ENCODE peak calls at places on chromosome 18, in four cellular contexts. E is lower lobe of right lung, W is heart left ventricle, H is HFFc6. P is an unnamed sample.

GRCh38 chr18:76524900-76525698 is 30.1 kb upstream of the ZNF516 start:
- DNase-seq in E (no peak), W (no peak), H (peak; percentile 81), P (peak; percentile 80)

GRCh38 chr18:37364237-37364636 is 201.4 kb downstream of the CELF4 start:
- DNase-seq in E (peak; percentile 88), W (peak; percentile 78), H (no peak), P (no peak)

GRCh38 chr18:72692086-72692485 is 147.9 kb upstream of the CBLN2 start:
- DNase-seq in E (no peak), W (no peak), H (no peak), P (no peak)

GRCh38 chr18:65439184-65439583 is 311.6 kb upstream of the CDH7 start:
- DNase-seq in E (no peak), W (no peak), H (no peak), P (no peak)

GRCh38 chr18:10076502-10077030 is 162.8 kb downstream of the VAPA start:
- DNase-seq in E (no peak), W (no peak), H (no peak), P (no peak)

GRCh38 chr18:46414863-46415262 is 242.2 kb downstream of the LOXHD1 start:
- DNase-seq in E (no peak), W (no peak), H (no peak), P (no peak)

GRCh38 chr18:34522627-34523026 is 187.5 kb upstream of the DTNA start:
- DNase-seq in E (no peak), W (peak; percentile 30), H (no peak), P (peak; percentile 0)

GRCh38 chr18:3481696-3482210 is 31.8 kb downstream of the TGIF1 start:
- DNase-seq in E (no peak), W (no peak), H (no peak), P (peak; percentile 69)

GRCh38 chr18:71105078-71105819 is 816.4 kb downstream of the SOCS6 start:
- DNase-seq in E (no peak), W (no peak), H (no peak), P (peak; percentile 75)

GRCh38 chr18:42736074-42736473 is 379.4 kb downstream of the RIT2 start:
- DNase-seq in E (no peak), W (no peak), H (no peak), P (no peak)

GRCh38 chr18:63155169-63155852 is 164.3 kb downstream of the BCL2 start:
- DNase-seq in E (peak; percentile 72), W (peak; percentile 58), H (no peak), P (peak; percentile 31)

GRCh38 chr18:74331404-74331803 is 15.8 kb downstream of the C18orf63 start:
- DNase-seq in E (no peak), W (no peak), H (peak; percentile 59), P (peak; percentile 74)

GRCh38 chr18:46426311-46427047 is 230.5 kb downstream of the LOXHD1 start:
- DNase-seq in E (no peak), W (no peak), H (no peak), P (no peak)

GRCh38 chr18:79402977-79403722 is 7.4 kb downstream of the NFATC1 start:
- DNase-seq in E (peak; percentile 78), W (peak; percentile 85), H (no peak), P (peak; percentile 47)

GRCh38 chr18:55974521-55974920 is 386.5 kb upstream of the TCF4 start:
- DNase-seq in E (no peak), W (no peak), H (no peak), P (no peak)
- TF ChIP-seq CTCF in E (no peak), W (no peak), H (no peak), P (no peak)

DNA sequence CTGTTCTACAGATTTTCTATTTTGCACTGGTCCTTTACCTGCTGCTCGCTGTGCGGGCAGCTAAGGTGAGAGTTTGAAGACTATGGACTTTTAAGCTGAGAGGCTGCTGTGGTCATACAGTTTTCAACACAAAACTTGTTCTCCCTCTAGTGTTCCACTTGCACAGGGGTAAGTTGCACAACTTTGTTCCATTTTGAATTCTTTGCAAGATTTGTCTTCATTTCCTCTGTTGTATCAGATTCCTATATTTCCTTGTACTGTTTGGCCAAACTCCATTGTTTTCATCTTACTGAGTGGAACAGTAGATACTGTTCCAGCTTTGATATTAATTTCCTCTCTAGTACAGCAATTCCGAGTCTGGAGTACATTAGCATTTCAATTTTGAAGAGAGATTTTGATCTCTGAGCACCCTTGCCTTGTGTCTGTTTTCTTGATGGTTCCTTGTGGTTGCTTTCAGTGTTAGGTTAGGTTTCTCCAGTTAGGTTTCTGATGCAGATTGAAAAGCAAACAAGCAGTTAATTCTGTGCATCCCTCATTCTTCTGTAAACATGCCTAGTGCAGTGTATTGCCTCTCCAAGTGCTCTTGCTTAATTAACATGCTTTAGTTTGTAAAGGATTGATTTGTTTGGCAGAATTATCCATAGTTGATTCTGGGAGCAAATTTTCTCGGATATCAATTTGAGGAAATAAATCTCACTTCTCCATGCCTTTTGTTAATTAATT is 188.8 kb downstream of the PTPRM start:
- DNase-seq in E (no peak), W (no peak), H (no peak), P (peak; percentile 71)
- TF ChIP-seq CTCF in E (peak; percentile 29), W (peak; percentile 55), H (peak; percentile 57), P (peak; percentile 61)

DNA sequence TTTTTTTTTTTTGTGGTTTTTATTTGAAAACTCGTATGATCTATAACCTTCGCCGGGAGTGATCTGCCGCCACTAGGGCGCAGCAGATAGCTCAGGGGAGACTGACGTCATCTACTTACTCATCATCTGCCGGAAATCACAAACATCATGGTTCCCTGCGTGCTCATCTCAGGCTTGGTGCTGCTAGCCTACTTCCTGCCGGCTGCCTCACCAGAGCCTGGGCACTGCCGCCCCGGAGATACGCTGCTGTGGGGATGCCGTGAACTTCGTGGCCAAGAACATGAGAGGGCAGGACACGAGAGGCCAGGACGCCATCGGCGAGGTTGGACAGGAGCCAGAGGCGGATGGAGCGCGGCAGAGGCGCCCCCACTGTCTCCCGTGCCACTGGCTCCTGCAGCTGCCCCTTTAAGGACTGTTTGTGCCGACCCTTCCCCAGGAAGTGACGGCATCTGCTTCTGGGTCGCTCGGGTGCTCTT is 68.8 kb downstream of the DOK6 start:
- DNase-seq in E (no peak), W (no peak), H (no peak), P (no peak)
- TF ChIP-seq CTCF in E (no peak), W (no peak), H (peak; percentile 26), P (peak; percentile 11)

GRCh38 chr18:48375150-48375790 is 33.9 kb downstream of the ZBTB7C start:
- DNase-seq in E (no peak), W (no peak), H (no peak), P (no peak)
- TF ChIP-seq CTCF in E (no peak), W (no peak), H (no peak), P (no peak)

DNA sequence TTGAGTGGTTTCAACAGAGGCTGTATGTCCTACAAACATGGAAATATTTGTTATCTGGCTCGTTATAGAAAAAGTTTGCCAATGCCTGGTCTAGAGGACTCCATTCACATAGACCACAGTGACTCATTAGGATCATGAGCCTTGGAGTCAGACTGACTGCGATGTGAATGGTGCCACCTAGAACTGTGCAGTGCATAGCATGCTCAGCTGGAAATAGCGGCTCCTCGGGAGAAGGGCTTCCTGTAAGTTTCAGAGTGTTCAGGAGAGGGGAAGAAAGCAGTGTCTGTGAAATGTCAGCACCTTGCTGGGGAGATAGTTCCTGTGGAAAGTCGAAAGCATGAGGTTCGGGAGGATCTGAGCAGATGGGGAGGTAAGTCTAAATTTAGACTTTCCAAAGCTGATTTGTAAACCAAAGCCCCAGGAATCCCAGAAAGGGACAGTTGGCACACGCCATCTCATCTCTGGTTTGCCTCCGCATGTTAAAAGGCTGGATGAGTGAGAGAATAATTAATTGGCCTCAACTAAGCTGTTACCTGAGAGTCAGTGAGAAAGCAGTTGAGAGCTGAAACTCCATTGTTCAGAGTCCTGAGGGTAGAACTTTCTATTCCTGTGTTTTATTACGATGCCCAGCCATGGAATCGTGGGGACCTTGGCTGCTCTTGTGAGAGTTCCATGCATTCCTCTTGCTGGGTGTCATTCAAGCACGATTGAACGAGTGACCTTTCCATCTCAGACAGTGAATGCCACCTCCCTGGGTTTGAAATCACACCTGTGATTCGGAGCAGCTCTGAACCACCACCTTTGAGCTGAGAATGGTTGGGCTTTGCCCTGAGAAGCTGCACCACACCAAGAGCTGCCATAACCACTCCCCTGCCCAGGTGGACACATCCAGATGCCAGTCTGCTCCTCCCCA is 99.5 kb downstream of the MAPK4 start:
- DNase-seq in E (no peak), W (peak; percentile 63), H (no peak), P (peak; percentile 29)
- TF ChIP-seq CTCF in E (no peak), W (peak; percentile 35), H (no peak), P (no peak)